ENCODE peak calls at places on chromosomes 5 and 9, in four cellular contexts. W is HepG2, A is GM12878, U is H1. B is an unnamed sample.

GRCh38 chr5:100898504-100899346 is 4.4 kb downstream of the ST8SIA4 start:
- DNase-seq in W (no peak), A (no peak), U (no peak), B (no peak)

GRCh38 chr5:139137703-139138102 is 60.5 kb downstream of the SIL1 start:
- DNase-seq in W (peak), A (no peak), U (no peak), B (peak)

GRCh38 chr9:26170224-26170623 is 492.0 kb upstream of the TUSC1 start:
- DNase-seq in W (no peak), A (no peak), U (no peak), B (no peak)

GRCh38 chr5:83720805-83721431 is at the start of gene HAPLN1:
- DNase-seq in W (no peak), A (no peak), U (no peak), B (no peak)

GRCh38 chr5:133290669-133291235 is 238.9 kb downstream of the HSPA4 start:
- DNase-seq in W (no peak), A (no peak), U (no peak), B (no peak)

GRCh38 chr9:118563677-118564076 is 805.6 kb downstream of the BRINP1 start:
- DNase-seq in W (no peak), A (no peak), U (no peak), B (no peak)

GRCh38 chr9:128497824-128498610 is 6.5 kb upstream of the GLE1 start:
- DNase-seq in W (no peak), A (no peak), U (no peak), B (no peak)

GRCh38 chr5:177310757-177311173 is 933 bp downstream of the MXD3 start:
- DNase-seq in W (no peak), A (no peak), U (no peak), B (peak)

GRCh38 chr5:83249156-83249555 is 171.8 kb downstream of the XRCC4 start:
- DNase-seq in W (no peak), A (no peak), U (no peak), B (no peak)

GRCh38 chr9:21252727-21253547 is 13.1 kb upstream of the IFNA14 start:
- DNase-seq in W (peak), A (no peak), U (no peak), B (no peak)

GRCh38 chr9:115680226-115680625 is 473.4 kb upstream of the PAPPA start:
- DNase-seq in W (no peak), A (no peak), U (no peak), B (no peak)

GRCh38 chr9:123002754-123003153 is 30.7 kb upstream of the GPR21 start:
- DNase-seq in W (no peak), A (no peak), U (no peak), B (no peak)

GRCh38 chr5:135489466-135490244 is 37.5 kb upstream of the TIFAB start:
- DNase-seq in W (peak), A (no peak), U (no peak), B (no peak)

GRCh38 chr5:147565524-147565923 is 55.7 kb upstream of the DPYSL3 start:
- DNase-seq in W (peak), A (no peak), U (no peak), B (no peak)

GRCh38 chr5:10301842-10302610 is 5.7 kb downstream of the CMBL start:
- DNase-seq in W (no peak), A (no peak), U (no peak), B (no peak)

GRCh38 chr9:112012026-112012902 is 115.7 kb downstream of the UGCG start:
- DNase-seq in W (peak), A (peak), U (no peak), B (no peak)

GRCh38 chr9:112013261-112013660 is 116.6 kb downstream of the UGCG start:
- DNase-seq in W (no peak), A (no peak), U (no peak), B (no peak)

GRCh38 chr9:112017878-112018277 is 121.3 kb downstream of the UGCG start:
- DNase-seq in W (no peak), A (no peak), U (no peak), B (no peak)

GRCh38 chr9:112015736-112016135 is 119.1 kb downstream of the UGCG start:
- DNase-seq in W (no peak), A (no peak), U (no peak), B (no peak)

DNA sequence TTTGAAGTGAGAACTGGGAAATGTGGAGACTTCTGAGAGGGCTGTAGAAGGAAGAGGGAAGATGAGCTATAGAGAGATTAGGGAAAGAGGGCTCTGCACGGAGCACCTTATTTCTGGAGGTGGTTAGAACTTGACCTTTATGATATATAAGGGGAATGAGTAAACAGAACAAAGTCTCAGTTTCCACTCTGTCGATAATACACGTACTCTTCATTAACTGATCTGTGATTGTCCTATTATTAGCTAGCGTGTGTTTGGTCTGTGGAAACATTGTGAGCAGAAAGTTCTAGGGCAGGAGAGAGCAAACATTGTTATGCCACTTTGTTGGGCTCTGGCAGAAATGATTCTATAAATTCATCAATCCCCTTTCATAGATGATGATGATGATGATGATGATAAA is 118.5 kb downstream of the UGCG start:
- DNase-seq in W (no peak), A (no peak), U (no peak), B (no peak)
- TF ChIP-seq HDAC2 in W (no peak), A (no peak), U (no peak), B (no peak)

GRCh38 chr9:88995205-88995604 is 3.9 kb downstream of the S1PR3 start:
- DNase-seq in W (no peak), A (no peak), U (no peak), B (no peak)
- TF ChIP-seq SP1 in W (no peak), A (no peak), U (no peak), B (no peak)

GRCh38 chr5:27130587-27130986 is 92.2 kb upstream of the CDH9 start:
- DNase-seq in W (no peak), A (no peak), U (no peak), B (no peak)

GRCh38 chr5:27124590-27124989 is 86.2 kb upstream of the CDH9 start:
- DNase-seq in W (peak), A (no peak), U (no peak), B (peak)

GRCh38 chr5:27129926-27130325 is 91.5 kb upstream of the CDH9 start:
- DNase-seq in W (no peak), A (no peak), U (no peak), B (no peak)

DNA sequence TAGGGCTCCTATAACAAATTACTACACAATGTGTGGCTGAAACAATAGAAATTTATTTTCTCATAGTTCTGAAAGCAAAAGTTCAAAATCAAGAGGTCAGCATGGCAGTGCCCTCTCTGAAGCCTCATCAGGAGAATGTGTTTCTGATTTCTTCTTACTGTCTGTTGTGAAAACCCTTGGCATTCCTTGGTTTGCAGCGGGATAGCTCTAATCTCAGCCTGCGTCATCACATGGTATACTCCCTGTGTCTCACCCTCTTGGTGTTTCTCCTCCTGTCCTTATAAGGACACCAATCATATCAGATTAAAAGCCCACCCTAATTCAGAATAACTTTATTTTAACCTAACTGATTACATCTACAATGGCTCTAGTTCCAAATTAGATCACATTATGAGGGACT is 87.5 kb upstream of the CDH9 start:
- DNase-seq in W (no peak), A (no peak), U (no peak), B (no peak)
- TF ChIP-seq HDAC2 in W (no peak), A (no peak), U (no peak), B (no peak)

DNA sequence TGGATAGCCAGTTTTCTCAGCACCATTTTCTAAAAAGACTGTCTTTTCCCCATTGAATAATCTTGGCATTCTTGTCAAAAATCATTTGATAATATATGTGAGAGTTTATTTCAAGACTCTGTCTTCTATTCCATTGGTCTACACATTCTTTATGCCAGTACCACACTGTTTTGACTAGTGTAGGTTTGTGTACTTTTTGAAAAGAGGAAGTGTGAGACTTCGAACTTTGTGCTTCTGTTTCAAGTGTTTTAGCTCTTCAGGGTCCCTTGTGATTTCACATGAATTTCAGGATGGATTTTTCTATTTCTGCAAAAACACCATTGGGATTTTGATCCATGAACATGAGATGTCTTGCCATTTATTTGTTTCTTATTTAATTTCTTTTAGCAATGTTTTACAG is 78.5 kb upstream of the ALDH1A1 start:
- DNase-seq in W (peak), A (no peak), U (no peak), B (no peak)
- TF ChIP-seq SP1 in W (no peak), A (no peak), U (no peak), B (no peak)

DNA sequence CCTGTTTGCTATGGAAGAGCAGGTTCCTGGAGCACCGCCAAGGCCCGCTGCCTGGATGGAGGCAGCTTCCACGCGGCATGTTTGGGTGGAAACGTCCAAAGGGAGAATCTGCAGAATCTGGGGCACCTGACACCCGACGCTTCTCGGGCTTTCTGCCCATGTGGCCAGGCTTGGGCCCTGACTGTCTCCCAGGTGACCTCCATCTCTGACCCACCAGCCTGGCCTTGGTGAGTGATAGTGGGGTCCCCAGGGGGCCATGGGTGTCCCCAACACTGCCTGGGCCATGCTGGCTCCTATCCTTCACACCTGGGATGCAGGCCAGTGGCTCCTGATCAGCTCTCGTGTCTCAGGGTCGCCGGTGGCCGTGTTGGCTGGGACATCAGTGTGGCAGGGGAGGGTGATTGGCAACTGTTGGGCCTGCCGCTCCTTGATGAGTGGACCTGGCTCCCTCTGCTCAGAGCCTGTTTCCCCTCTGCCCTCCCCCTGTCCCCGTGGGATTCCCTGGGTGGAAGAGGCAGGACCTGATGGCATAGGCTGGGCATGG is 34.0 kb downstream of the GLT6D1 start:
- DNase-seq in W (no peak), A (no peak), U (no peak), B (no peak)
- TF ChIP-seq HDAC2 in W (no peak), A (no peak), U (no peak), B (no peak)

GRCh38 chr9:126016579-126017290 is 269.6 kb downstream of the PBX3 start:
- DNase-seq in W (no peak), A (no peak), U (no peak), B (no peak)

GRCh38 chr9:126014726-126015125 is 267.6 kb downstream of the PBX3 start:
- DNase-seq in W (no peak), A (no peak), U (no peak), B (no peak)

GRCh38 chr9:126020836-126021235 is 273.7 kb downstream of the PBX3 start:
- DNase-seq in W (no peak), A (no peak), U (no peak), B (no peak)

GRCh38 chr9:126015446-126015845 is 268.3 kb downstream of the PBX3 start:
- DNase-seq in W (no peak), A (no peak), U (no peak), B (no peak)

DNA sequence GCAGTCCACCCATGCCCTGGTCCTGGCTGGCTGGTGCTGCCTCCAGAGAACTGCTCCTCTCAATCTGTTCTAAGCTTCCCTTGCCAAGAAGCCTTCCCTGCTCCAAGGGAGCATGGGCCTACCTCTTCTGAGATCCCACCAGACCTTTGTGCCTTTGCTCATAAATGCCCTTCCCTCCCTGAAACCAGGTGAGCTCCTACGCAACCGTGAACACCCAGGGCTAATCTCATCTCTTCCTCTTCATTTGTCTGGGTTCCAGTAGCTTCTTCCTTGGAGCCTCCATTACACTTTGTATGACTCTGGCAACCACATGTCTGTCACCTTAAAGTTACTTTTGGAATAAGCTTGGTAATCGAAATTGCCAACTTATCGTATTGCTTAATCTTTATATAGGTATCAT is 270.6 kb downstream of the PBX3 start:
- DNase-seq in W (no peak), A (no peak), U (no peak), B (no peak)
- TF ChIP-seq SP1 in W (no peak), A (no peak), U (no peak), B (no peak)

GRCh38 chr9:135986605-135987004 is 25.4 kb upstream of the UBAC1 start:
- DNase-seq in W (no peak), A (no peak), U (no peak), B (no peak)

GRCh38 chr9:135987838-135988404 is 26.7 kb upstream of the UBAC1 start:
- DNase-seq in W (no peak), A (no peak), U (no peak), B (no peak)

GRCh38 chr9:135989722-135990467 is 28.7 kb upstream of the UBAC1 start:
- DNase-seq in W (no peak), A (no peak), U (no peak), B (no peak)

GRCh38 chr9:135989157-135989556 is 28.0 kb upstream of the UBAC1 start:
- DNase-seq in W (no peak), A (no peak), U (no peak), B (no peak)

DNA sequence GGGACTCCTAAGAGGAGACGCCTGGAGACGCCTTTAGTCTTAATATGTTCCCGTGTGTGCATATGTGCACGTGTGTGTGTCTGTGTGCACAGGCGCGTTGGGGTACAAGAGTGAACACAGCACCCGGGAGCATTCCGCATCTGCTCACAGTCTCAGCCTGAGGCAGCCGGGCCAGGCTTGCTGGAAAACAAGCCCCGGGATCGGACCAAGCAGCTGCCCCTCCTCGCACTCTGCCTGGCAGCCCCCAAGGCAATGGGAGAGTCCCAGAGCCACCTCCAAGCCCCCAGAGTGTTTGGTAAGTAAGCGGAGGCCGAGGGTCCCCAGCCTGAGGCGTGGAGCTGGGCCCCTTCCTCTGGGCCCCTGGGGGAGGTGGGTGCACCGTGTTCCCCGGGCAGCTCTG is 27.3 kb upstream of the UBAC1 start:
- DNase-seq in W (no peak), A (no peak), U (no peak), B (no peak)
- TF ChIP-seq HDAC2 in W (no peak), A (no peak), U (no peak), B (no peak)

GRCh38 chr5:181052928-181053759 is 13.1 kb downstream of the BTNL9 start:
- DNase-seq in W (no peak), A (no peak), U (no peak), B (peak)
- TF ChIP-seq SP1 in W (no peak), A (no peak), U (no peak), B (peak)

GRCh38 chr5:31121224-31121623 is 72.3 kb upstream of the CDH6 start:
- DNase-seq in W (no peak), A (no peak), U (no peak), B (no peak)

GRCh38 chr5:31120642-31120948 is 72.9 kb upstream of the CDH6 start:
- DNase-seq in W (no peak), A (no peak), U (no peak), B (no peak)

GRCh38 chr5:31124026-31124425 is 69.5 kb upstream of the CDH6 start:
- DNase-seq in W (no peak), A (no peak), U (no peak), B (no peak)

GRCh38 chr5:31124906-31125305 is 68.6 kb upstream of the CDH6 start:
- DNase-seq in W (no peak), A (no peak), U (no peak), B (no peak)

GRCh38 chr5:31122998-31123950 is 70.2 kb upstream of the CDH6 start:
- DNase-seq in W (no peak), A (no peak), U (no peak), B (no peak)
- TF ChIP-seq HDAC2 in W (no peak), A (no peak), U (no peak), B (no peak)

B was measured in K562.